ENCODE peak calls at places on chromosomes 2 and 18, in seven cellular contexts. J is HCT116, V is GM23248, E is GM23338, R is hepatocyte, M is neural progenitor cell, S is PC-3. G is an unnamed sample.

GRCh38 chr2:43980902-43981301 is 14.9 kb downstream of the LRPPRC start:
- DNase-seq in J (no peak), V (no peak), E (no peak), R (no peak), M (no peak), S (no peak), G (no peak)

GRCh38 chr2:196066794-196067382 is 1.7 kb downstream of the DNAH7 start:
- DNase-seq in J (peak), V (peak), E (peak), R (peak), M (peak), S (peak), G (peak)

GRCh38 chr2:8394569-8395359 is 287.1 kb upstream of the ID2 start:
- DNase-seq in J (no peak), V (no peak), E (no peak), R (no peak), M (no peak), S (no peak), G (no peak)

GRCh38 chr2:68726608-68727367 is 7.8 kb upstream of the ARHGAP25 start:
- DNase-seq in J (no peak), V (no peak), E (no peak), R (no peak), M (no peak), S (peak), G (peak)

GRCh38 chr2:186544255-186544675 is 45.6 kb upstream of the ITGAV start:
- DNase-seq in J (peak), V (peak), E (peak), R (peak), M (peak), S (peak), G (no peak)

GRCh38 chr18:45686892-45687611 is 36.9 kb upstream of the SLC14A1 start:
- DNase-seq in J (no peak), V (no peak), E (no peak), R (no peak), M (no peak), S (no peak), G (peak)

GRCh38 chr2:119004602-119005001 is 62.6 kb downstream of the MARCO start:
- DNase-seq in J (no peak), V (no peak), E (no peak), R (peak), M (no peak), S (peak), G (no peak)

GRCh38 chr2:43230981-43231827 is 4.8 kb upstream of the ZFP36L2 start:
- DNase-seq in J (no peak), V (no peak), E (no peak), R (no peak), M (no peak), S (no peak), G (no peak)

GRCh38 chr2:178109813-178110212 is 2.4 kb upstream of the RBM45 start:
- DNase-seq in J (peak), V (peak), E (peak), R (peak), M (peak), S (peak), G (peak)

GRCh38 chr2:203685081-203685621 is 21.3 kb upstream of the CD28 start:
- DNase-seq in J (no peak), V (peak), E (no peak), R (no peak), M (no peak), S (peak), G (no peak)

GRCh38 chr2:175167076-175167791 is 769 bp downstream of the ATF2 start:
- DNase-seq in J (no peak), V (peak), E (peak), R (peak), M (no peak), S (no peak), G (no peak)

GRCh38 chr2:149661844-149662243 is 74.3 kb upstream of the MMADHC start:
- DNase-seq in J (no peak), V (peak), E (peak), R (peak), M (no peak), S (peak), G (no peak)

GRCh38 chr2:222582931-222583330 is 73.0 kb downstream of the FARSB start:
- DNase-seq in J (no peak), V (peak), E (peak), R (no peak), M (no peak), S (peak), G (peak)

GRCh38 chr2:215685218-215685962 is 249.5 kb upstream of the FN1 start:
- DNase-seq in J (no peak), V (peak), E (no peak), R (no peak), M (no peak), S (no peak), G (no peak)

GRCh38 chr2:233354971-233355574 is 779 bp downstream of the DGKD start:
- DNase-seq in J (no peak), V (peak), E (peak), R (peak), M (peak), S (peak), G (peak)

GRCh38 chr18:22684268-22684667 is 248.9 kb upstream of the RBBP8 start:
- DNase-seq in J (no peak), V (no peak), E (no peak), R (no peak), M (no peak), S (no peak), G (no peak)

GRCh38 chr2:18435425-18436037 is 124.9 kb downstream of the RDH14 start:
- DNase-seq in J (peak), V (peak), E (peak), R (peak), M (peak), S (peak), G (peak)

GRCh38 chr2:42764096-42764495 is at the start of gene OXER1:
- DNase-seq in J (no peak), V (no peak), E (no peak), R (no peak), M (no peak), S (no peak), G (no peak)

GRCh38 chr2:9982248-9982647 is 30.8 kb downstream of the GRHL1 start:
- DNase-seq in J (no peak), V (peak), E (no peak), R (no peak), M (no peak), S (no peak), G (no peak)

GRCh38 chr2:22947741-22948140 is 437.2 kb upstream of the KLHL29 start:
- DNase-seq in J (no peak), V (no peak), E (no peak), R (no peak), M (no peak), S (no peak), G (no peak)

GRCh38 chr18:3596324-3597158 is 146.6 kb downstream of the TGIF1 start:
- DNase-seq in J (no peak), V (no peak), E (no peak), R (peak), M (peak), S (peak), G (no peak)

GRCh38 chr2:208366215-208367132 is 40.1 kb upstream of the PTH2R start:
- DNase-seq in J (no peak), V (no peak), E (no peak), R (no peak), M (no peak), S (no peak), G (no peak)

GRCh38 chr2:110852051-110852450 is 119.7 kb downstream of the ACOXL start:
- DNase-seq in J (no peak), V (no peak), E (no peak), R (no peak), M (no peak), S (no peak), G (no peak)

GRCh38 chr18:70555046-70555445 is 266.2 kb downstream of the SOCS6 start:
- DNase-seq in J (no peak), V (no peak), E (no peak), R (no peak), M (no peak), S (no peak), G (no peak)
- TF ChIP-seq EZH2phosphoT487 in J (no peak), V (no peak), E (no peak), R (no peak), M (no peak), S (no peak), G (no peak)

GRCh38 chr2:513981-514706 is 163.1 kb downstream of the TMEM18 start:
- DNase-seq in J (no peak), V (no peak), E (no peak), R (no peak), M (peak), S (no peak), G (no peak)
- TF ChIP-seq EZH2phosphoT487 in J (no peak), V (no peak), E (no peak), R (no peak), M (no peak), S (no peak), G (no peak)

DNA sequence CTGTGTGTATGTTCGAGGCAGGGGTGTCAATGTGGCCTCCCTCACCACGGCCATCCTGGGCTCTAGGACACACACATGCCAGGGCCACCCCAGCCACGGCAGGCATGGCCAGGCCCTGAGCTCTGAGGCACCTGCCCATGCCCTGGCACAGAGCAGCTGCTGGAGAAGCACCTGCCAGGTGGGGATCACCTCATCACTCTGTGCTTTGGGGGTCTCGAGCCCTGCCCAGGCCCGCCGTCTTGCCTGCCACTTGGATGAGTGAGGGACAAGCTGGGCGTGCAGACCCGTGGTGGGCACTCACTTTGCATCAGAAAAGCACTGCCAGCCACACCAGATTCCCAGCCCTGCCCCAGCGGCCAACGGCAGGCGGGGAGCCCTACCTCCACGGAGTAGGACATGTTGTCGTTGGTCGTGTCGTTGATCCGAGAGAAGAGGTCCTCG is 33.1 kb downstream of the KIF1A start:
- DNase-seq in J (no peak), V (no peak), E (no peak), R (no peak), M (no peak), S (no peak), G (no peak)
- TF ChIP-seq EZH2phosphoT487 in J (no peak), V (no peak), E (no peak), R (no peak), M (no peak), S (no peak), G (no peak)

DNA sequence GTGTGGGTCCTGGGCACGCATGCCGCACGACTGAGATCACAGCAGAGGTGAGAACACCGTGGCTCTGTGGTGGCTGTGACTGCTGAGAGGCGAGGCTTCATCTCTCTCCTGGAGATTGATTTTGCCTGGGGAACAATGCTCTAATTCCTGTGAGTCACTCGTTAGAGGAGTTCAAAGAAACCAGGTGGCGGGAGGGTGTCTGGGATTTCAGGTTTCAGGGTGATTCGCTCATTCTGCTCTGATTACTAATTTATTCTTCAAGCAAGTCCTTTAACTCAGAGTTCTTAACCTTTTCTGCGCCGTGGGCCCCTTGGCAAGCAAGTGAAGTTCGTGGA is 56.3 kb downstream of the GLI2 start:
- DNase-seq in J (peak), V (peak), E (no peak), R (no peak), M (no peak), S (peak), G (no peak)
- TF ChIP-seq EZH2phosphoT487 in J (no peak), V (no peak), E (no peak), R (no peak), M (no peak), S (no peak), G (no peak)